ENCODE peak calls at places on chromosomes 12 and 14, in six cellular contexts. Q, B, Y, P, I and G are unnamed samples.

GRCh38 chr14:28652782-28653181 is 113.8 kb upstream of the FOXG1 start:
- DNase-seq in I (no peak), Y (no peak), B (no peak), Q (no peak), P (no peak), G (no peak)

GRCh38 chr14:65478017-65478416 is 65.5 kb downstream of the FUT8 start:
- DNase-seq in Q (no peak), I (no peak), B (no peak), P (no peak), Y (no peak), G (no peak)

GRCh38 chr14:71652368-71652767 is 279.9 kb upstream of the RGS6 start:
- DNase-seq in Y (no peak), Q (no peak), B (no peak), I (no peak), P (no peak), G (no peak)

GRCh38 chr12:11830298-11830937 is 180.9 kb downstream of the ETV6 start:
- DNase-seq in I (no peak), Q (no peak), P (no peak), Y (no peak), B (no peak), G (no peak)

GRCh38 chr12:89575405-89575804 is 49.6 kb upstream of the POC1B start:
- DNase-seq in Q (no peak), I (no peak), Y (no peak), B (no peak), P (no peak), G (no peak)

GRCh38 chr12:48771588-48772112 is 17.2 kb downstream of the ADCY6 start:
- DNase-seq in Y (no peak), Q (no peak), I (no peak), P (no peak), B (no peak), G (no peak)

GRCh38 chr14:95117937-95118726 is 39.2 kb downstream of the DICER1 start:
- DNase-seq in Y (no peak), I (no peak), B (no peak), Q (no peak), P (no peak), G (no peak)

GRCh38 chr12:72346331-72346944 is 74.3 kb downstream of the TRHDE start:
- DNase-seq in P (no peak), Q (no peak), I (peak; percentile 12), B (peak; percentile 20), Y (peak; percentile 21), G (peak; percentile 50)

GRCh38 chr14:72262771-72263170 is 330.5 kb downstream of the RGS6 start:
- DNase-seq in P (no peak), Q (no peak), Y (no peak), I (no peak), B (no peak), G (no peak)

GRCh38 chr14:23562822-23563472 is 4.6 kb downstream of the AP1G2 start:
- DNase-seq in Y (no peak), Q (peak; percentile 43), I (no peak), P (peak; percentile 39), B (no peak), G (no peak)

GRCh38 chr14:105844810-105845724 is 318.7 kb downstream of the TMEM121 start:
- DNase-seq in P (no peak), B (peak; percentile 2), Q (no peak), I (no peak), Y (peak; percentile 8), G (no peak)

GRCh38 chr14:94100847-94101246 is 9.7 kb upstream of the IFI27 start:
- DNase-seq in Y (no peak), I (peak; percentile 58), B (no peak), P (no peak), Q (no peak), G (peak; percentile 57)

GRCh38 chr12:76863811-76864210 is 15.0 kb downstream of the CSRP2 start:
- DNase-seq in Y (no peak), Q (no peak), P (no peak), I (no peak), B (no peak), G (no peak)

GRCh38 chr14:81423504-81423903 is 23.4 kb upstream of the STON2 start:
- DNase-seq in Y (peak; percentile 16), P (no peak), Q (no peak), B (peak; percentile 74), I (peak; percentile 60), G (no peak)

GRCh38 chr14:78022059-78022458 is 148.1 kb upstream of the NRXN3 start:
- DNase-seq in B (peak; percentile 42), Y (no peak), P (no peak), Q (no peak), I (peak; percentile 27), G (no peak)

GRCh38 chr14:28767851-28768548 is 1.4 kb downstream of the FOXG1 start:
- DNase-seq in Y (no peak), P (no peak), I (peak; percentile 46), Q (no peak), B (no peak), G (no peak)

GRCh38 chr12:45615268-45615667 is 114.2 kb upstream of the ARID2 start:
- DNase-seq in Q (no peak), I (no peak), Y (no peak), B (no peak), P (no peak), G (peak; percentile 34)

GRCh38 chr14:39467889-39468524 is 35.8 kb upstream of the FBXO33 start:
- DNase-seq in Y (no peak), Q (no peak), I (no peak), B (no peak), P (no peak), G (no peak)

GRCh38 chr14:99232406-99233214 is 39.4 kb downstream of the BCL11B start:
- DNase-seq in B (no peak), Q (no peak), I (no peak), Y (no peak), P (no peak), G (no peak)

GRCh38 chr14:34920339-34920738 is 45.2 kb upstream of the BAZ1A start:
- DNase-seq in B (no peak), P (no peak), Y (no peak), I (no peak), Q (no peak), G (no peak)

DNA sequence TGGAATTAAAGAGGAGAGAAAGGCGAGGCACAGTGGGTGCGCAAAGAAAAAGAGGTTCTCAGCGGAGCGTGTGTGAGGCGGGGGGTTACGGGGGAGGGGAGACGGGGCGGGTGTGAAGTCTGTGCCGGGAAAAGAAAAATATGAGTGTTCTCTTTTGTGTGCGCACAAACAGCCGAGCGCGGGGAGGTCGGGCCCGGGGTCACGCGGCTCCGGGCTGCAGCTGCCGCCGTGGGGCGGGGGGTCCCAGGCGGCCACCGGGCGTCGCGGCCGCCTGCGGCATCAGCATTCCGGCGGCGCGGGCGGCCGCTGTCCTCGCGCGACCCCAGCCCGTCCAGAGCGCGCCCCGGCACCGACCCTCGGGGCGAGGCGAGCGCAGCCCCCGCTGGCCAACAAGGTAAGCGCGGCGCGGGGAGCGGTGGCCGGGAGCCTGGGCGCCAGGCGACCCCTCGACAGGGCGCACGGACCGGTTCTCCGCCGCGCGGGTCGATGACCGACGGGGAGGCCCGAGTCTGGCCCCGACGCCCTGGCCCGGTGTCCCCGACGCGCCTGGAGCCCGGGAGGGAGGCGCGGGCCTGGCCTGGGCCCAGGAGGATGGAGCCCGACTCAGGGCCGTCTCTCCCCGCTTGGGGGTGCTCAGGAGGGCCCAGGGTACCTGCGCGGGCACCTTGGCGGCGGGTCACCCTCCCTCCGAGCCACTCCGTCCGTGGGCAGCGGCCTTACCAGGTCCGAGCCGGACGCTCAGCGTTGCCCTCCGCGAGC is 103.9 kb upstream of the DIO3 start:
- DNase-seq in Q (no peak), I (no peak), B (no peak), P (no peak), Y (no peak), G (no peak)
- H3K4me3 ChIP-seq in Q (no peak overlapping the region), I (no peak overlapping the region), B (no peak overlapping the region), P (no peak overlapping the region), Y (no peak overlapping the region), G (no peak overlapping the region)

GRCh38 chr12:124388038-124388676 is 93.3 kb downstream of the RFLNA start:
- DNase-seq in Y (no peak), P (no peak), Q (no peak), I (no peak), B (no peak), G (no peak)
- H3K4me3 ChIP-seq in Y (peak overlapping the region; percentile 42), P (no peak overlapping the region), Q (no peak overlapping the region), I (peak overlapping the region; percentile 79), B (peak overlapping the region; percentile 52), G (peak overlapping the region; percentile 59)

DNA sequence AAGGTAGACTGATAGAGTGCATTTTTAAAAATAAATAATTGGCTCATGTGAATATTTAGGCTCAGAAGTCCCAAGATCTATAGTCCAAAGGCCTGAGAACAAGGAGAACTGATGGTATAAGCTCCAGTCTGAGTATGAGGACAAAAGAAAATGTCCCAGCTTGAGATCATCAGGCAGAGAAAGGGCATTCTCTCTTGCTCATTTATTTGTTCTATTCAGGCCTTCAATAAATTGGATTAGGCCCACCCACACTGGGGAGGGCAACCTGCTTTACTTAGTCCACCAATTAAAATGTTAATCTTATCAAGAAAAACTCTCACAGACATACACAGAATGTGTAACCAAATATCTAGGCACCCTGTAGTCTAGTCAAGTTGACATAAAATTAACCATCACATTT is 644.4 kb upstream of the MDGA2 start:
- DNase-seq in Q (no peak), I (no peak), B (no peak), P (no peak), Y (no peak), G (no peak)
- H3K4me3 ChIP-seq in Q (no peak overlapping the region), I (no peak overlapping the region), B (no peak overlapping the region), P (no peak overlapping the region), Y (no peak overlapping the region), G (no peak overlapping the region)

DNA sequence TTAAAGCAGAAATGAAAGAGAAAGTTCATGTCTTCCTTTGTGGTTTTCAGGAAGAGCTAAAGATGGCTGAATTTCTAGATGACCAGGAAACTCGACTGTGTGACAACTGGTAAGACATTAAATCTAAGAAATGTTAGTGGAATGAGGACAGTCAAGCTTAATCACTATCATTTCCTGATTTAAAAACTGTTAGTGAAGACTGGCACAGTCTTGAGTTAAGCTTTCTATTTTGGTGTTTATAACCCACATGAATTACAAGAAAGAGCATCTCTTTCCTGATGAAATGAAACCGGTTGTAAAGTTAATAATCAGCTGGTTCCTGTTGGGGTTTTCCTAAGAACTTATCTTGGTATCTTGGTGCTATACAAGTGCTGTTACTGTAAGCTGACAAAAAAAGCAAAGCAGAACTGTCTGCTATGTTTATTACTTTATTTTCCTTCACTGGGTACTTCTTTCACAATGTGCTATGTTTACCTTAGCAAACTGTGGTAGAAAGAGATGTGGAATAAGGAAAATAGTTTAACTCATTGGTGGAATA is 5.2 kb downstream of the TRAFD1 start:
- DNase-seq in P (no peak), Q (no peak), I (no peak), B (no peak), Y (no peak), G (no peak)
- H3K4me3 ChIP-seq in P (peak overlapping the region; percentile 35), Q (peak overlapping the region; percentile 24), I (peak overlapping the region; percentile 4), B (no peak overlapping the region), Y (no peak overlapping the region), G (no peak overlapping the region)

GRCh38 chr12:124620606-124621295 is 53.3 kb upstream of the NCOR2 start:
- DNase-seq in Q (no peak), I (no peak), B (no peak), P (no peak), Y (no peak), G (no peak)
- H3K4me3 ChIP-seq in Q (no peak overlapping the region), I (peak overlapping the region; percentile 8), B (no peak overlapping the region), P (no peak overlapping the region), Y (no peak overlapping the region), G (no peak overlapping the region)